ENCODE peak calls at places on chromosomes 13 and 19, in seven cellular contexts. One of them, this sample, is unnamed.
A peak's percentile ranks its signal among the peaks of the same experiment; 100 is the strongest.

GRCh38 chr13:70080030-70080429 is 27.6 kb upstream of the ATXN8OS start:
- DNase-seq in esophagus muscularis mucosa: no peak
- DNase-seq in tibial artery: no peak
- DNase-seq in LNCaP clone FGC: peak; percentile 83
- DNase-seq in AG10803: no peak
- DNase-seq in retinal pigment epithelial cell: no peak
- DNase-seq in astrocyte of the spinal cord: no peak
- DNase-seq in this sample: peak; percentile 11

GRCh38 chr19:14030997-14031718 is 404 bp upstream of the IL27RA start:
- DNase-seq in AG10803: no peak
- DNase-seq in tibial artery: no peak
- DNase-seq in LNCaP clone FGC: no peak
- DNase-seq in astrocyte of the spinal cord: no peak
- DNase-seq in esophagus muscularis mucosa: no peak
- DNase-seq in retinal pigment epithelial cell: no peak
- DNase-seq in this sample: no peak

GRCh38 chr13:46475586-46475991 is 77.4 kb upstream of the LRCH1 start:
- DNase-seq in LNCaP clone FGC: no peak
- DNase-seq in tibial artery: no peak
- DNase-seq in esophagus muscularis mucosa: no peak
- DNase-seq in AG10803: peak; percentile 72
- DNase-seq in retinal pigment epithelial cell: no peak
- DNase-seq in astrocyte of the spinal cord: peak; percentile 40
- DNase-seq in this sample: no peak

GRCh38 chr19:18109363-18109730 is 11.8 kb downstream of the MAST3 start:
- DNase-seq in tibial artery: no peak
- DNase-seq in astrocyte of the spinal cord: no peak
- DNase-seq in retinal pigment epithelial cell: no peak
- DNase-seq in esophagus muscularis mucosa: no peak
- DNase-seq in LNCaP clone FGC: no peak
- DNase-seq in AG10803: no peak
- DNase-seq in this sample: no peak

GRCh38 chr19:49119411-49120324 is at the start of gene PPFIA3:
- DNase-seq in AG10803: peak; percentile 53
- DNase-seq in tibial artery: peak; percentile 79
- DNase-seq in retinal pigment epithelial cell: no peak
- DNase-seq in esophagus muscularis mucosa: no peak
- DNase-seq in LNCaP clone FGC: no peak
- DNase-seq in astrocyte of the spinal cord: peak; percentile 55
- DNase-seq in this sample: no peak

GRCh38 chr13:98848736-98849135 is 96.3 kb upstream of the SLC15A1 start:
- DNase-seq in retinal pigment epithelial cell: no peak
- DNase-seq in tibial artery: no peak
- DNase-seq in esophagus muscularis mucosa: no peak
- DNase-seq in AG10803: no peak
- DNase-seq in astrocyte of the spinal cord: peak; percentile 87
- DNase-seq in LNCaP clone FGC: no peak
- DNase-seq in this sample: peak; percentile 72

GRCh38 chr13:46559272-46559805 is 6.4 kb downstream of the LRCH1 start:
- DNase-seq in AG10803: peak; percentile 9
- DNase-seq in LNCaP clone FGC: no peak
- DNase-seq in retinal pigment epithelial cell: no peak
- DNase-seq in esophagus muscularis mucosa: no peak
- DNase-seq in tibial artery: no peak
- DNase-seq in astrocyte of the spinal cord: no peak
- DNase-seq in this sample: no peak

GRCh38 chr13:36088001-36088400 is 43.2 kb downstream of the DCLK1 start:
- DNase-seq in astrocyte of the spinal cord: peak; percentile 14
- DNase-seq in esophagus muscularis mucosa: no peak
- DNase-seq in tibial artery: no peak
- DNase-seq in AG10803: no peak
- DNase-seq in retinal pigment epithelial cell: no peak
- DNase-seq in LNCaP clone FGC: no peak
- DNase-seq in this sample: no peak

GRCh38 chr13:59425211-59425721 is 738.5 kb downstream of the DIAPH3 start:
- DNase-seq in tibial artery: no peak
- DNase-seq in LNCaP clone FGC: no peak
- DNase-seq in esophagus muscularis mucosa: no peak
- DNase-seq in retinal pigment epithelial cell: no peak
- DNase-seq in astrocyte of the spinal cord: peak; percentile 74
- DNase-seq in AG10803: peak; percentile 79
- DNase-seq in this sample: peak; percentile 41

GRCh38 chr19:38003427-38004099 is 96.6 kb downstream of the SIPA1L3 start:
- DNase-seq in LNCaP clone FGC: peak; percentile 72
- DNase-seq in tibial artery: peak; percentile 81
- DNase-seq in astrocyte of the spinal cord: peak; percentile 94
- DNase-seq in esophagus muscularis mucosa: no peak
- DNase-seq in retinal pigment epithelial cell: no peak
- DNase-seq in AG10803: peak; percentile 88
- DNase-seq in this sample: peak; percentile 68

GRCh38 chr19:3458229-3458555 is 22.1 kb downstream of the SMIM24 start:
- DNase-seq in astrocyte of the spinal cord: peak; percentile 88
- DNase-seq in tibial artery: no peak
- DNase-seq in AG10803: no peak
- DNase-seq in LNCaP clone FGC: no peak
- DNase-seq in retinal pigment epithelial cell: no peak
- DNase-seq in esophagus muscularis mucosa: no peak
- DNase-seq in this sample: peak; percentile 76

GRCh38 chr19:16325161-16325527 is 518 bp downstream of the KLF2 start:
- DNase-seq in tibial artery: peak; percentile 77
- DNase-seq in AG10803: peak; percentile 31
- DNase-seq in LNCaP clone FGC: no peak
- DNase-seq in astrocyte of the spinal cord: no peak
- DNase-seq in esophagus muscularis mucosa: no peak
- DNase-seq in retinal pigment epithelial cell: no peak
- DNase-seq in this sample: no peak

GRCh38 chr13:47415048-47415447 is 518.2 kb upstream of the HTR2A start:
- DNase-seq in retinal pigment epithelial cell: no peak
- DNase-seq in AG10803: peak; percentile 82
- DNase-seq in esophagus muscularis mucosa: no peak
- DNase-seq in LNCaP clone FGC: no peak
- DNase-seq in tibial artery: no peak
- DNase-seq in astrocyte of the spinal cord: peak; percentile 57
- DNase-seq in this sample: no peak

GRCh38 chr13:53131361-53131760 is 102.7 kb downstream of the OLFM4 start:
- DNase-seq in retinal pigment epithelial cell: no peak
- DNase-seq in LNCaP clone FGC: no peak
- DNase-seq in AG10803: no peak
- DNase-seq in astrocyte of the spinal cord: no peak
- DNase-seq in tibial artery: no peak
- DNase-seq in esophagus muscularis mucosa: no peak
- DNase-seq in this sample: no peak

GRCh38 chr13:105773887-105774538 is 761.4 kb downstream of the EFNB2 start:
- DNase-seq in esophagus muscularis mucosa: no peak
- DNase-seq in LNCaP clone FGC: no peak
- DNase-seq in astrocyte of the spinal cord: peak; percentile 88
- DNase-seq in retinal pigment epithelial cell: peak; percentile 51
- DNase-seq in AG10803: no peak
- DNase-seq in tibial artery: no peak
- DNase-seq in this sample: peak; percentile 62

GRCh38 chr19:55369651-55370304 is 485 bp downstream of the IL11 start:
- DNase-seq in esophagus muscularis mucosa: no peak
- DNase-seq in LNCaP clone FGC: no peak
- DNase-seq in astrocyte of the spinal cord: peak; percentile 66
- DNase-seq in retinal pigment epithelial cell: no peak
- DNase-seq in AG10803: peak; percentile 79
- DNase-seq in tibial artery: no peak
- DNase-seq in this sample: no peak

GRCh38 chr13:113187905-113188595 is 20.4 kb downstream of the PCID2 start:
- DNase-seq in retinal pigment epithelial cell: no peak
- DNase-seq in esophagus muscularis mucosa: no peak
- DNase-seq in LNCaP clone FGC: no peak
- DNase-seq in astrocyte of the spinal cord: peak; percentile 88
- DNase-seq in AG10803: no peak
- DNase-seq in tibial artery: no peak
- DNase-seq in this sample: no peak

GRCh38 chr13:113183450-113184129 is 24.9 kb downstream of the PCID2 start:
- DNase-seq in LNCaP clone FGC: no peak
- DNase-seq in tibial artery: no peak
- DNase-seq in AG10803: no peak
- DNase-seq in astrocyte of the spinal cord: peak; percentile 26
- DNase-seq in esophagus muscularis mucosa: no peak
- DNase-seq in retinal pigment epithelial cell: no peak
- DNase-seq in this sample: no peak

GRCh38 chr13:113186061-113186900 is 22.2 kb downstream of the PCID2 start:
- DNase-seq in esophagus muscularis mucosa: no peak
- DNase-seq in astrocyte of the spinal cord: peak; percentile 34
- DNase-seq in LNCaP clone FGC: no peak
- DNase-seq in tibial artery: no peak
- DNase-seq in retinal pigment epithelial cell: no peak
- DNase-seq in AG10803: no peak
- DNase-seq in this sample: no peak

GRCh38 chr13:113184568-113185440 is 23.7 kb downstream of the PCID2 start:
- DNase-seq in esophagus muscularis mucosa: no peak
- DNase-seq in astrocyte of the spinal cord: no peak
- DNase-seq in tibial artery: no peak
- DNase-seq in AG10803: no peak
- DNase-seq in LNCaP clone FGC: no peak
- DNase-seq in retinal pigment epithelial cell: no peak
- DNase-seq in this sample: no peak

DNA sequence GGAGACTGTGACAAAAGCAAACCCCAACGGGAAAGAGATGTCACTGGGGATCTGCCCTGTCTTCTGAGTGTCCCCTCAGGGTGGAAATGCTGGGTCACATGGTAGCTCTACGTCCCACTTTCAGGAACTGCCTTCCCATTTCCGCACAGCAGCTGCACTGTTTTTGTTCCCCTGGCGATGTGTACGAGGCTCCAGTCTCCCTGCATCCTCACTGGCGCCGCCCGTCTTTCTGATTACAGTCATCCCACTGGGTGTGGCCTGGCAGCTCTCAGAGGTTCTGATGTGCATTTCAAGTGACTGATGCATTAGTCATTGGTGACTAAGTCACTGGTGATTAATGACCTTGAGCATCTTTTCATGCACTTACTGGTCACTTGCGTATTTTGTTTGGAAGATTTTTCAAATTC is 21.2 kb downstream of the PCID2 start:
- DNase-seq in astrocyte of the spinal cord: peak; percentile 99
- DNase-seq in retinal pigment epithelial cell: peak; percentile 98
- DNase-seq in tibial artery: peak; percentile 90
- DNase-seq in AG10803: peak; percentile 99
- DNase-seq in esophagus muscularis mucosa: no peak
- DNase-seq in LNCaP clone FGC: no peak
- DNase-seq in this sample: peak; percentile 93
- H3K4me3 ChIP-seq in astrocyte of the spinal cord: no peak overlapping the region
- H3K4me3 ChIP-seq in retinal pigment epithelial cell: no peak overlapping the region
- H3K4me3 ChIP-seq in tibial artery: no peak overlapping the region
- H3K4me3 ChIP-seq in AG10803: peak overlapping the region; percentile 52
- H3K4me3 ChIP-seq in esophagus muscularis mucosa: peak overlapping the region; percentile 5
- H3K4me3 ChIP-seq in LNCaP clone FGC: no peak overlapping the region
- H3K4me3 ChIP-seq in this sample: no peak overlapping the region

GRCh38 chr13:73429691-73430090 is 370.9 kb downstream of the KLF5 start:
- DNase-seq in astrocyte of the spinal cord: peak; percentile 60
- DNase-seq in esophagus muscularis mucosa: no peak
- DNase-seq in retinal pigment epithelial cell: peak; percentile 77
- DNase-seq in AG10803: no peak
- DNase-seq in tibial artery: no peak
- DNase-seq in LNCaP clone FGC: no peak
- DNase-seq in this sample: peak; percentile 34
- TF ChIP-seq CTCF in astrocyte of the spinal cord: no peak
- TF ChIP-seq CTCF in esophagus muscularis mucosa: no peak
- TF ChIP-seq CTCF in retinal pigment epithelial cell: no peak
- TF ChIP-seq CTCF in AG10803: no peak
- TF ChIP-seq CTCF in tibial artery: no peak
- TF ChIP-seq CTCF in LNCaP clone FGC: no peak
- TF ChIP-seq CTCF in this sample: no peak

GRCh38 chr19:53944416-53944815 is 18.3 kb upstream of the CACNG8 start:
- DNase-seq in AG10803: no peak
- DNase-seq in esophagus muscularis mucosa: no peak
- DNase-seq in tibial artery: no peak
- DNase-seq in astrocyte of the spinal cord: no peak
- DNase-seq in LNCaP clone FGC: no peak
- DNase-seq in retinal pigment epithelial cell: no peak
- DNase-seq in this sample: no peak

GRCh38 chr19:53947624-53948023 is 15.1 kb upstream of the CACNG8 start:
- DNase-seq in astrocyte of the spinal cord: no peak
- DNase-seq in tibial artery: no peak
- DNase-seq in retinal pigment epithelial cell: no peak
- DNase-seq in LNCaP clone FGC: no peak
- DNase-seq in esophagus muscularis mucosa: no peak
- DNase-seq in AG10803: no peak
- DNase-seq in this sample: no peak

GRCh38 chr19:53945441-53945840 is 17.3 kb upstream of the CACNG8 start:
- DNase-seq in astrocyte of the spinal cord: no peak
- DNase-seq in retinal pigment epithelial cell: no peak
- DNase-seq in LNCaP clone FGC: no peak
- DNase-seq in tibial artery: no peak
- DNase-seq in AG10803: no peak
- DNase-seq in esophagus muscularis mucosa: no peak
- DNase-seq in this sample: no peak

GRCh38 chr19:53944933-53945332 is 17.8 kb upstream of the CACNG8 start:
- DNase-seq in esophagus muscularis mucosa: no peak
- DNase-seq in LNCaP clone FGC: no peak
- DNase-seq in retinal pigment epithelial cell: no peak
- DNase-seq in AG10803: no peak
- DNase-seq in tibial artery: no peak
- DNase-seq in astrocyte of the spinal cord: no peak
- DNase-seq in this sample: no peak

GRCh38 chr19:53945998-53946397 is 16.7 kb upstream of the CACNG8 start:
- DNase-seq in AG10803: no peak
- DNase-seq in LNCaP clone FGC: no peak
- DNase-seq in retinal pigment epithelial cell: no peak
- DNase-seq in esophagus muscularis mucosa: no peak
- DNase-seq in astrocyte of the spinal cord: no peak
- DNase-seq in tibial artery: no peak
- DNase-seq in this sample: no peak
- H3K4me3 ChIP-seq in AG10803: no peak overlapping the region
- H3K4me3 ChIP-seq in LNCaP clone FGC: no peak overlapping the region
- H3K4me3 ChIP-seq in retinal pigment epithelial cell: no peak overlapping the region
- H3K4me3 ChIP-seq in esophagus muscularis mucosa: no peak overlapping the region
- H3K4me3 ChIP-seq in astrocyte of the spinal cord: no peak overlapping the region
- H3K4me3 ChIP-seq in tibial artery: no peak overlapping the region
- H3K4me3 ChIP-seq in this sample: no peak overlapping the region

DNA sequence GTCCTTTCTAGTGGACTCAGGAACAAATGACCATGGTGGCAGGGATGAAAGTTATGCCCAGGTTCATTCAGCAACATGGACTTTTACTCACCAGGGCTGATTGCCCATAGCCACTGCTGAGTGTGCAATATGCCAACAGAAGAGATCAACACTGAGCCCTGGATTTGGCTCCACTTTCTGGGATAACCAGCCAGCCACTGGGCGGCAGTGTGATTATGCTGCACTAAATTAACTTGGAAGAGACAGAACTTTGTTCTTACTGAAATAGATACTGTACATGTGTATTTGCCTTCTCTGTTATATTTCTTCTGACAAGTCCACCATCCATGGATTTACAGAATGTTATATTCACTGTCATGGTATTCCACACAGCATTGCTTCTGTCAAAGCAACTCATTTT is 257.4 kb downstream of the TDRD3 start:
- DNase-seq in LNCaP clone FGC: peak; percentile 26
- DNase-seq in retinal pigment epithelial cell: no peak
- DNase-seq in tibial artery: no peak
- DNase-seq in esophagus muscularis mucosa: no peak
- DNase-seq in AG10803: peak; percentile 0
- DNase-seq in astrocyte of the spinal cord: peak; percentile 43
- DNase-seq in this sample: peak; percentile 18
- TF ChIP-seq CTCF in LNCaP clone FGC: peak; percentile 90
- TF ChIP-seq CTCF in retinal pigment epithelial cell: peak; percentile 77
- TF ChIP-seq CTCF in tibial artery: peak; percentile 32
- TF ChIP-seq CTCF in esophagus muscularis mucosa: peak; percentile 46
- TF ChIP-seq CTCF in AG10803: peak; percentile 35
- TF ChIP-seq CTCF in astrocyte of the spinal cord: peak; percentile 67
- TF ChIP-seq CTCF in this sample: peak; percentile 85

This sample was measured in astrocyte of the cerebellum.